ENCODE peak calls at places on chromosomes 4 and X, in four cellular contexts. O is uterus, H is cardiac fibroblast, B is fibroblast of pulmonary artery. R is an unnamed sample.

GRCh38 chrX:19616016-19616415 is 100.7 kb upstream of the MAP3K15 start:
- DNase-seq in H (no peak), B (no peak), O (no peak), R (no peak)

GRCh38 chrX:101931104-101931493 is 728 bp downstream of the ZMAT1 start:
- DNase-seq in O (no peak), B (no peak), H (no peak), R (no peak)

GRCh38 chr4:128663325-128663724 is 146.2 kb upstream of the JADE1 start:
- DNase-seq in B (no peak), O (no peak), H (no peak), R (no peak)

GRCh38 chr4:20253272-20253798 is 1.6 kb downstream of the SLIT2 start:
- DNase-seq in O (peak; percentile 16), H (peak; percentile 20), B (no peak), R (no peak)

GRCh38 chr4:153318696-153319320 is 25.7 kb upstream of the MND1 start:
- DNase-seq in O (no peak), H (peak; percentile 70), B (peak; percentile 75), R (peak; percentile 67)

GRCh38 chrX:103356897-103357296 is 591 bp downstream of the TCEAL9 start:
- DNase-seq in H (no peak), B (no peak), O (peak; percentile 33), R (no peak)

GRCh38 chr4:137707626-137708025 is 175.3 kb upstream of the PCDH18 start:
- DNase-seq in O (no peak), B (peak; percentile 72), H (peak; percentile 54), R (peak; percentile 83)

GRCh38 chrX:106959897-106960296 is 39.7 kb downstream of the CLDN2 start:
- DNase-seq in B (peak; percentile 54), H (peak; percentile 54), O (no peak), R (peak; percentile 35)

GRCh38 chr4:148926861-148927260 is 484.6 kb upstream of the NR3C2 start:
- DNase-seq in B (peak; percentile 4), H (peak; percentile 17), O (no peak), R (peak; percentile 38)

GRCh38 chrX:33128048-33128805 is 83.1 kb downstream of the DMD start:
- DNase-seq in H (no peak), B (no peak), O (no peak), R (no peak)

GRCh38 chr4:121653214-121653613 is 43.6 kb downstream of the ANXA5 start:
- DNase-seq in H (no peak), B (no peak), O (no peak), R (no peak)

GRCh38 chr4:39976945-39977488 is 694 bp downstream of the PDS5A start:
- DNase-seq in B (peak; percentile 37), O (peak; percentile 45), H (peak; percentile 36), R (no peak)

GRCh38 chr4:16029329-16029728 is 54.5 kb downstream of the PROM1 start:
- DNase-seq in O (no peak), H (peak; percentile 54), B (peak; percentile 55), R (peak; percentile 80)

GRCh38 chr4:106583567-106583966 is 215.0 kb upstream of the GIMD1 start:
- DNase-seq in H (peak; percentile 70), B (peak; percentile 95), O (no peak), R (peak; percentile 92)

GRCh38 chr4:60403986-60404385 is 796.1 kb upstream of the ADGRL3 start:
- DNase-seq in O (no peak), B (no peak), H (no peak), R (no peak)

GRCh38 chr4:41480985-41481384 is 57.0 kb upstream of the LIMCH1 start:
- DNase-seq in B (no peak), H (no peak), O (no peak), R (no peak)

GRCh38 chr4:1061747-1062146 is 50.3 kb downstream of the FGFRL1 start:
- DNase-seq in O (no peak), H (no peak), B (no peak), R (no peak)

GRCh38 chr4:48329976-48330375 is 11.4 kb upstream of the SLAIN2 start:
- DNase-seq in H (peak; percentile 75), B (peak; percentile 85), O (no peak), R (peak; percentile 88)

GRCh38 chr4:1337376-1337831 is 9.6 kb upstream of the UVSSA start:
- DNase-seq in O (no peak), H (no peak), B (no peak), R (peak; percentile 45)

GRCh38 chr4:2859514-2859913 is 15.9 kb downstream of the ADD1 start:
- DNase-seq in O (no peak), B (no peak), H (no peak), R (no peak)

GRCh38 chrX:15447985-15448639 is 45.0 kb downstream of the PIR start:
- DNase-seq in H (no peak), O (no peak), B (peak; percentile 11), R (peak; percentile 53)

GRCh38 chrX:29295987-29296680 is 708.9 kb downstream of the IL1RAPL1 start:
- DNase-seq in H (peak; percentile 50), B (peak; percentile 57), O (no peak), R (peak; percentile 59)

GRCh38 chr4:56976283-56976877 is 1.0 kb downstream of the NOA1 start:
- DNase-seq in B (no peak), O (no peak), H (no peak), R (no peak)

GRCh38 chr4:168637872-168638756 is 141.3 kb downstream of the PALLD start:
- DNase-seq in O (no peak), B (peak; percentile 35), H (peak; percentile 59), R (peak; percentile 86)

GRCh38 chr4:86482851-86483490 is 111.1 kb upstream of the PTPN13 start:
- DNase-seq in H (peak; percentile 25), O (no peak), B (no peak), R (no peak)

GRCh38 chrX:23332101-23332887 is 2.4 kb upstream of the PTCHD1 start:
- DNase-seq in H (no peak), B (no peak), O (no peak), R (no peak)

GRCh38 chrX:12965390-12965940 is 9.4 kb upstream of the TMSB4X start:
- DNase-seq in B (no peak), O (no peak), H (no peak), R (no peak)

GRCh38 chrX:12966151-12966550 is 8.8 kb upstream of the TMSB4X start:
- DNase-seq in B (no peak), H (no peak), O (no peak), R (no peak)

GRCh38 chrX:12971282-12972003 is 3.5 kb upstream of the TMSB4X start:
- DNase-seq in B (no peak), H (no peak), O (peak; percentile 41), R (no peak)

GRCh38 chrX:12970691-12971202 is 4.2 kb upstream of the TMSB4X start:
- DNase-seq in O (peak; percentile 39), B (peak; percentile 82), H (peak; percentile 81), R (peak; percentile 79)

GRCh38 chrX:12967711-12968465 is 7.0 kb upstream of the TMSB4X start:
- DNase-seq in O (no peak), H (no peak), B (no peak), R (no peak)
- H3K4me3 ChIP-seq in O (no peak overlapping the region), H (no peak overlapping the region), B (no peak overlapping the region), R (no peak overlapping the region)

GRCh38 chr4:115851918-115852766 is 738.7 kb upstream of the NDST4 start:
- DNase-seq in O (no peak), H (peak; percentile 8), B (peak; percentile 2), R (peak; percentile 22)
- TF ChIP-seq CTCF in O (no peak), H (no peak), B (peak; percentile 1), R (peak; percentile 28)

GRCh38 chrX:36963069-36963808 is 44.9 kb upstream of the FAM47C start:
- DNase-seq in H (no peak), B (no peak), O (no peak), R (no peak)

GRCh38 chrX:36961590-36961989 is 46.6 kb upstream of the FAM47C start:
- DNase-seq in B (no peak), H (no peak), O (no peak), R (no peak)

GRCh38 chrX:36957425-36958328 is 50.5 kb upstream of the FAM47C start:
- DNase-seq in B (no peak), O (no peak), H (no peak), R (no peak)
- H3K4me3 ChIP-seq in B (no peak overlapping the region), O (no peak overlapping the region), H (peak overlapping the region; percentile 14), R (no peak overlapping the region)

DNA sequence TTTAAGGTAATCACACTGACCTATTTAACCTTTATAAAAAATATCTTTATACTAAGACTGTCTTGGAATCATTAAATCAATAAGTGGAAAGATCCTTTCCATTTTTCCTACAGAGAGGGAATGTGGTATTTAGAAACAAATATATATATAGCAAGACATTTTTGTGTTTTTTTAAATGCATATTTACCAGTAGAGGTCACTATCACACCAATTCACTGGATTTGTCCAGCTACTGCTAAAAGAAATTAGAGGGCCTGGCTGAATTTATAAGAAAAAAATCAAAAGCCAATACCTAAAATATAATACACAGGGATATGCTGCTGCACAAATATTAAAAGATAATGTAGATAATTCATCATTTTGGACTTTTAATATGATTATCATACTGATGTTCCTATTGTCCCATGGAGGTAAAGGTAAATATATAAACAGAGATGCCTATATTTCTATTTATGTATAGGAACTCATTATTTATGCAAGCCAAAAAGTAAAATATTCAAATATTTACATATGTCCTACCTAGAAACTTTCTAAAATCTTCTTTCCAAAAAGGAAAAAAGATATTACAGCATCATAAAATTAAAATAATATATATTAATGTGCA is 69.5 kb downstream of the PDE5A start:
- DNase-seq in O (no peak), B (peak; percentile 79), H (peak; percentile 79), R (peak; percentile 71)
- TF ChIP-seq CTCF in O (peak; percentile 33), B (peak; percentile 41), H (peak; percentile 46), R (peak; percentile 44)